ENCODE peak calls at places on chromosome 16, in nine cellular contexts. M is AG04450, S is prostate gland, L is stomach, Y is GM13977, T is upper lobe of right lung, G is OCI-LY7, C is WERI-Rb-1, B is tibial nerve. H is an unnamed sample.

GRCh38 chr16:50202926-50203624 is 50.0 kb downstream of the TENT4B start:
- DNase-seq in L (no peak), B (peak), M (no peak), S (no peak), G (no peak), Y (no peak), T (no peak), C (no peak), H (no peak)

GRCh38 chr16:84599528-84600202 is 18.2 kb downstream of the COTL1 start:
- DNase-seq in S (no peak), M (peak), Y (peak), C (peak), T (peak), G (peak), B (peak), L (peak), H (no peak)

GRCh38 chr16:88539652-88540345 is 30.4 kb upstream of the ZC3H18 start:
- DNase-seq in C (no peak), T (no peak), G (no peak), M (no peak), Y (no peak), S (no peak), B (no peak), L (no peak), H (no peak)

GRCh38 chr16:85238233-85238647 is 126.0 kb upstream of the CIBAR2 start:
- DNase-seq in T (peak), C (no peak), M (peak), L (peak), Y (no peak), G (no peak), B (peak), S (no peak), H (no peak)

GRCh38 chr16:15639061-15639568 is 3.8 kb downstream of the MARF1 start:
- DNase-seq in G (peak), C (no peak), S (no peak), T (no peak), M (no peak), B (no peak), Y (no peak), L (no peak), H (no peak)

GRCh38 chr16:31382485-31383161 is 10.5 kb upstream of the ITGAD start:
- DNase-seq in T (peak), G (peak), L (peak), S (peak), M (no peak), B (peak), C (peak), Y (peak), H (peak)

GRCh38 chr16:75947626-75948239 is 221.4 kb upstream of the CPHXL start:
- DNase-seq in M (no peak), S (no peak), C (no peak), Y (no peak), B (no peak), T (no peak), L (no peak), G (no peak), H (no peak)

GRCh38 chr16:9092282-9092962 is 978 bp downstream of the HAPSTR1 start:
- DNase-seq in L (peak), Y (peak), B (no peak), M (no peak), T (peak), C (peak), G (peak), S (peak), H (peak)

GRCh38 chr16:89601906-89602272 is 11.6 kb upstream of the DPEP1 start:
- DNase-seq in L (no peak), T (no peak), M (no peak), G (no peak), C (peak), B (no peak), S (no peak), Y (no peak), H (no peak)

GRCh38 chr16:67676516-67676915 is 9.9 kb downstream of the C16orf86 start:
- DNase-seq in L (no peak), Y (no peak), S (no peak), C (no peak), G (no peak), M (no peak), B (no peak), T (no peak), H (no peak)

GRCh38 chr16:50322333-50322732 is 46.5 kb downstream of the BRD7 start:
- DNase-seq in B (no peak), Y (no peak), S (no peak), C (no peak), M (no peak), T (no peak), L (no peak), G (no peak), H (no peak)

GRCh38 chr16:27625050-27625697 is 75.2 kb downstream of the KATNIP start:
- DNase-seq in B (no peak), C (no peak), G (no peak), T (no peak), M (no peak), Y (no peak), S (peak), L (no peak), H (no peak)

GRCh38 chr16:1543085-1543896 is 9.8 kb downstream of the TMEM204 start:
- DNase-seq in Y (peak), S (no peak), C (peak), G (peak), B (peak), T (peak), M (no peak), L (peak), H (no peak)

GRCh38 chr16:23148513-23149266 is 562 bp downstream of the USP31 start:
- DNase-seq in L (peak), C (peak), B (peak), M (no peak), Y (peak), G (peak), T (peak), S (peak), H (peak)

GRCh38 chr16:138049-138417 is 440 bp downstream of the NPRL3 start:
- DNase-seq in M (no peak), G (peak), S (no peak), Y (peak), C (peak), T (peak), B (no peak), L (no peak), H (peak)

GRCh38 chr16:77434365-77435239 is at the start of gene ADAMTS18:
- DNase-seq in G (no peak), T (no peak), Y (no peak), B (no peak), S (no peak), M (no peak), L (no peak), C (peak), H (no peak)

GRCh38 chr16:86414991-86415740 is 95.2 kb upstream of the FOXF1 start:
- DNase-seq in G (no peak), T (no peak), C (no peak), L (no peak), B (no peak), Y (no peak), M (no peak), S (no peak), H (no peak)

GRCh38 chr16:30091474-30092372 is at the start of gene TBX6:
- DNase-seq in C (peak), Y (peak), L (peak), G (peak), S (peak), M (peak), B (peak), T (peak), H (peak)

GRCh38 chr16:30090607-30091332 is 954 bp downstream of the TBX6 start:
- DNase-seq in B (no peak), Y (no peak), L (no peak), S (no peak), T (no peak), M (no peak), G (no peak), C (no peak), H (no peak)

GRCh38 chr16:30095166-30096078 is 591 bp downstream of the YPEL3 start:
- DNase-seq in Y (peak), T (peak), G (no peak), M (no peak), L (no peak), S (no peak), C (no peak), B (no peak), H (peak)

GRCh38 chr16:30094541-30095165 is 1.4 kb downstream of the YPEL3 start:
- DNase-seq in T (no peak), M (no peak), S (no peak), B (no peak), Y (no peak), G (no peak), C (no peak), L (no peak), H (no peak)

GRCh38 chr16:30092373-30093010 is 768 bp upstream of the TBX6 start:
- DNase-seq in Y (peak), C (peak), M (no peak), L (peak), T (peak), B (peak), S (peak), G (peak), H (peak)
- TF ChIP-seq CTCF in Y (peak), C (peak), M (peak), L (no peak), T (peak), B (peak), S (peak), G (peak), H (peak)

GRCh38 chr16:82796047-82796446 is 169.3 kb downstream of the CDH13 start:
- DNase-seq in G (no peak), M (no peak), L (no peak), Y (no peak), B (no peak), C (no peak), T (no peak), S (no peak), H (no peak)
- TF ChIP-seq CTCF in G (no peak), M (no peak), L (no peak), Y (no peak), B (no peak), C (peak), T (no peak), S (no peak), H (no peak)

GRCh38 chr16:70808371-70808770 is 7.4 kb upstream of the VAC14 start:
- DNase-seq in M (no peak), T (no peak), Y (no peak), G (no peak), B (no peak), C (no peak), L (no peak), S (no peak), H (no peak)
- TF ChIP-seq CTCF in M (peak), T (peak), Y (no peak), G (peak), B (no peak), C (peak), L (no peak), S (no peak), H (no peak)

DNA sequence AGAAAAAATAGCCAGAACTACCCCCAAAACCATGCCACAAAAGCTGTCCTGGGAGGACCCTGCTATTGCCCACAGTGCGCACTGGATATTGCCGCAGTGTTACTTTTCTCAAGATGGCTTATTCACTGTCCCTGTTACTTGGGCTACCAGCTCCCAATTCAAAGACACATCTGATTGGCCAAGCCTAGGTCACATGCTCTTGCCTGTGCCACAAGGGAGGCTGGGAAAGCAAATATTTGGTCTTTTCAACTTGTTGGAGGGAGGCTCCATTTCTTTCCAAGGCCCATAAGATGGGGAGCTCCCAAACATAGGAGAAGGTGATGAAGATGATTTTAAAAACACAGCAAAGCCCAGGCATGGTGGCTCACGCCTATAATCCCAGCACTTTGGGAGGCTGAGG is 257.0 kb downstream of the SHISA9 start:
- DNase-seq in M (no peak), L (no peak), Y (no peak), B (no peak), G (no peak), T (no peak), S (no peak), C (no peak), H (no peak)
- TF ChIP-seq CTCF in M (no peak), L (no peak), Y (no peak), B (no peak), G (no peak), T (no peak), S (no peak), C (no peak), H (no peak)

DNA sequence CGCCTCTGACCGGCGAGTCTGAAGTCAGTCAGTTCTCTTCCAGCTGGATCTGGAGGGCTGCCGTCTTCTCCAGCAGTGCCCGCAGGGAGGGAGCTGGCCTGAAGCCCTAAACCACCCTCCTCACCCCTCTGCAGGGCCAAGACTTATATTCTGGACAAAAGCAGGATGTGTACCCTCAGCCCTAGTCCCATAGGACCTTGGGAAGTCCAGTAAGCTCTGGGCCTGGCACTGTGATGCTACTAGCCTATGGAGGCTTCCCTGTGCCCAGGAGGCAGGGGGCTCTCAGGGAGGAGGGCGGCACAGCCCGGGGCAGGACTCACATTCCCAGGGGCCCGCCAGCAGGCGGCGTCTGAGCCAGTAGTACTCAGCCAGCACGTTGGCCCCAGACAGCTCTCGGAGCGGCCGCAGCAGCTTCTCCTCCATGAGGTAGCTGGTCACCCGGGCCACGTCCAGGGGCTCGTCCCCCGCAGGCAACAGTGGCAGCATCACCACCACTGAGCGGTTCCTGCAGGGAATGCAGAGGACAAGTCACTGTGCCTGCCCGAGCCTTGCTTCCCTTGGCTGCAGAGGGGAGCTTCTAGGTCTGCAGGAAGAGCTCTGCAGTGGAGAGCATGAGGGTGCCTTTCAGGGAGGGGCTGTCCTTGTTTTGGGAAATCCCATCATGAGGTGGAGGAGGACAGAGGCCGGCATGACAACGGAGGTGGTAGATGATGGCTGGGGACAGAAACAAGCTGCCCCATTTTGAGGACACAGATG is 41.7 kb downstream of the RMI2 start:
- DNase-seq in B (no peak), M (no peak), Y (peak), S (no peak), C (peak), T (no peak), L (peak), G (peak), H (no peak)
- TF ChIP-seq CTCF in B (no peak), M (peak), Y (peak), S (peak), C (peak), T (peak), L (no peak), G (peak), H (no peak)

GRCh38 chr16:4475880-4476790 is at the start of gene HMOX2:
- DNase-seq in B (peak), S (peak), G (peak), L (peak), T (peak), Y (peak), C (peak), M (no peak), H (peak)
- TF ChIP-seq CTCF in B (no peak), S (peak), G (peak), L (no peak), T (peak), Y (peak), C (peak), M (peak), H (peak)

DNA sequence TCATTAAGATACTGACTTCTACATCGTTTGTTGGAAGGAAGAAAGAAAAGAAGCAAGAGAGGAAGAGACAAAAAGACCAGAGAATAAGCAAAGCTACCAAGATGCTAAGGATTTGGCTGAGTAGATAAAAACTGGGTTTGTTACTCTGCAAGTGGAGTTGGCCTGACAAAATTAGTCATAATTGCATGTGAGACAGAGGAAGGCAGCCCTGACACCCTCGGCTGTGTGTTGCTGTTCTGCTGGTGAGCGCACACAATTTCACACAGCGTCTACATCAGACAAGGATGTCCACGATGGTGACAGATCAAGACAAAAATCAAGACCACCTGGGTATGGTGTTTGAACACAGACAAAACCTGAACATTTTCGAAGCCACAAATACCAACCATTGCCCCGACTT is 75.4 kb upstream of the FA2H start:
- DNase-seq in T (no peak), G (no peak), L (no peak), M (no peak), B (no peak), S (no peak), Y (no peak), C (no peak), H (no peak)
- TF ChIP-seq CTCF in T (no peak), G (no peak), L (no peak), M (no peak), B (no peak), S (no peak), Y (no peak), C (no peak), H (no peak)